ENCODE peak calls at places on chromosome 15, in five cellular contexts. One of them, this sample, is unnamed.

GRCh38 chr15:90818251-90819210 is 49.9 kb upstream of the FURIN start:
- DNase-seq in left ventricle myocardium inferior: peak
- DNase-seq in neural progenitor cell: peak
- DNase-seq in AG04449: no peak
- DNase-seq in HepG2: peak
- DNase-seq in this sample: no peak

GRCh38 chr15:30922469-30923311 is 19.0 kb downstream of the FAN1 start:
- DNase-seq in left ventricle myocardium inferior: no peak
- DNase-seq in neural progenitor cell: peak
- DNase-seq in AG04449: peak
- DNase-seq in HepG2: peak
- DNase-seq in this sample: no peak

GRCh38 chr15:38576837-38577236 is 12.2 kb upstream of the RASGRP1 start:
- DNase-seq in left ventricle myocardium inferior: no peak
- DNase-seq in neural progenitor cell: no peak
- DNase-seq in AG04449: no peak
- DNase-seq in HepG2: no peak
- DNase-seq in this sample: no peak

GRCh38 chr15:58165661-58166060 is 27.5 kb downstream of the AQP9 start:
- DNase-seq in left ventricle myocardium inferior: peak
- DNase-seq in neural progenitor cell: no peak
- DNase-seq in AG04449: no peak
- DNase-seq in HepG2: peak
- DNase-seq in this sample: no peak

GRCh38 chr15:42079401-42079908 is 14.9 kb downstream of the PLA2G4D start:
- DNase-seq in left ventricle myocardium inferior: no peak
- DNase-seq in neural progenitor cell: no peak
- DNase-seq in AG04449: no peak
- DNase-seq in HepG2: no peak
- DNase-seq in this sample: no peak

GRCh38 chr15:93974804-93975481 is 256.4 kb upstream of the MCTP2 start:
- DNase-seq in left ventricle myocardium inferior: no peak
- DNase-seq in neural progenitor cell: peak
- DNase-seq in AG04449: no peak
- DNase-seq in HepG2: peak
- DNase-seq in this sample: no peak

GRCh38 chr15:66931768-66932633 is 133.4 kb upstream of the SMAD3 start:
- DNase-seq in left ventricle myocardium inferior: no peak
- DNase-seq in neural progenitor cell: peak
- DNase-seq in AG04449: no peak
- DNase-seq in HepG2: peak
- DNase-seq in this sample: no peak

GRCh38 chr15:99857836-99858235 is 124.6 kb upstream of the LYSMD4 start:
- DNase-seq in left ventricle myocardium inferior: no peak
- DNase-seq in neural progenitor cell: peak
- DNase-seq in AG04449: no peak
- DNase-seq in HepG2: no peak
- DNase-seq in this sample: no peak

GRCh38 chr15:80840173-80841130 is 61.3 kb downstream of the CEMIP start:
- DNase-seq in left ventricle myocardium inferior: no peak
- DNase-seq in neural progenitor cell: no peak
- DNase-seq in AG04449: no peak
- DNase-seq in HepG2: peak
- DNase-seq in this sample: no peak

GRCh38 chr15:57902155-57902554 is 163.4 kb downstream of the ALDH1A2 start:
- DNase-seq in left ventricle myocardium inferior: no peak
- DNase-seq in neural progenitor cell: no peak
- DNase-seq in AG04449: no peak
- DNase-seq in HepG2: no peak
- DNase-seq in this sample: no peak

GRCh38 chr15:44096596-44096995 is 98.5 kb downstream of the FRMD5 start:
- DNase-seq in left ventricle myocardium inferior: no peak
- DNase-seq in neural progenitor cell: no peak
- DNase-seq in AG04449: no peak
- DNase-seq in HepG2: peak
- DNase-seq in this sample: no peak

GRCh38 chr15:91949361-91949760 is 95.9 kb downstream of the SLCO3A1 start:
- DNase-seq in left ventricle myocardium inferior: no peak
- DNase-seq in neural progenitor cell: no peak
- DNase-seq in AG04449: no peak
- DNase-seq in HepG2: no peak
- DNase-seq in this sample: no peak

GRCh38 chr15:55108858-55109518 is 87.8 kb downstream of the RSL24D1 start:
- DNase-seq in left ventricle myocardium inferior: peak
- DNase-seq in neural progenitor cell: peak
- DNase-seq in AG04449: no peak
- DNase-seq in HepG2: peak
- DNase-seq in this sample: no peak

GRCh38 chr15:73028030-73028429 is 24.2 kb upstream of the NEO1 start:
- DNase-seq in left ventricle myocardium inferior: no peak
- DNase-seq in neural progenitor cell: no peak
- DNase-seq in AG04449: no peak
- DNase-seq in HepG2: no peak
- DNase-seq in this sample: no peak

GRCh38 chr15:83067638-83067962 is 548 bp upstream of the BTBD1 start:
- DNase-seq in left ventricle myocardium inferior: no peak
- DNase-seq in neural progenitor cell: no peak
- DNase-seq in AG04449: no peak
- DNase-seq in HepG2: no peak
- DNase-seq in this sample: no peak

GRCh38 chr15:81097893-81098280 is 36.2 kb upstream of the CFAP161 start:
- DNase-seq in left ventricle myocardium inferior: no peak
- DNase-seq in neural progenitor cell: no peak
- DNase-seq in AG04449: no peak
- DNase-seq in HepG2: no peak
- DNase-seq in this sample: no peak

GRCh38 chr15:67652586-67652985 is 110.1 kb downstream of the MAP2K5 start:
- DNase-seq in left ventricle myocardium inferior: no peak
- DNase-seq in neural progenitor cell: no peak
- DNase-seq in AG04449: no peak
- DNase-seq in HepG2: no peak
- DNase-seq in this sample: no peak

GRCh38 chr15:68658641-68659358 is 80.0 kb downstream of the CORO2B start:
- DNase-seq in left ventricle myocardium inferior: no peak
- DNase-seq in neural progenitor cell: no peak
- DNase-seq in AG04449: no peak
- DNase-seq in HepG2: no peak
- DNase-seq in this sample: no peak

GRCh38 chr15:31125061-31125460 is 23.5 kb upstream of the TRPM1 start:
- DNase-seq in left ventricle myocardium inferior: no peak
- DNase-seq in neural progenitor cell: no peak
- DNase-seq in AG04449: no peak
- DNase-seq in HepG2: no peak
- DNase-seq in this sample: no peak

DNA sequence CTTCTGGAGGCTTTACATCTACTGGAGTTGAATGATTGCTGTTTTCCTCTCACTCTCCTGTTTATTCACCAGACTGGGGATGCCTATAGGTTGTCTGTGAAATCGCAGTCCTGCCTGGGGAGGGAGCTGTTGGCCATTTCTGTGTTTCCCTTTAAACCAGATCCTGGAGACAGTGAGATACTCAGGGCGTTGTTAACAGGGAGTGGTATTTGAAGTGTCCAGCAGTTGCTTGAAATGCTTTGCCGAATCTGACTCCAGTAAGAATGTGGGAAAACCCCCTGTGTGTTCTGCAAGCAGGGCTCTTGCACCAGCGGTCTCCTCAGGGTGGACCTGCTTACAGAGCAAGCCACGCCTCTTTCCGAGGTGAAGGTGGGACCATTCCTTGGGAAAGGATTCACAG is 4.3 kb upstream of the LRRK1 start:
- DNase-seq in left ventricle myocardium inferior: no peak
- DNase-seq in neural progenitor cell: peak
- DNase-seq in AG04449: no peak
- DNase-seq in HepG2: no peak
- DNase-seq in this sample: no peak
- TF ChIP-seq CTCF in left ventricle myocardium inferior: no peak
- TF ChIP-seq CTCF in neural progenitor cell: peak
- TF ChIP-seq CTCF in AG04449: peak
- TF ChIP-seq CTCF in HepG2: no peak
- TF ChIP-seq CTCF in this sample: peak

DNA sequence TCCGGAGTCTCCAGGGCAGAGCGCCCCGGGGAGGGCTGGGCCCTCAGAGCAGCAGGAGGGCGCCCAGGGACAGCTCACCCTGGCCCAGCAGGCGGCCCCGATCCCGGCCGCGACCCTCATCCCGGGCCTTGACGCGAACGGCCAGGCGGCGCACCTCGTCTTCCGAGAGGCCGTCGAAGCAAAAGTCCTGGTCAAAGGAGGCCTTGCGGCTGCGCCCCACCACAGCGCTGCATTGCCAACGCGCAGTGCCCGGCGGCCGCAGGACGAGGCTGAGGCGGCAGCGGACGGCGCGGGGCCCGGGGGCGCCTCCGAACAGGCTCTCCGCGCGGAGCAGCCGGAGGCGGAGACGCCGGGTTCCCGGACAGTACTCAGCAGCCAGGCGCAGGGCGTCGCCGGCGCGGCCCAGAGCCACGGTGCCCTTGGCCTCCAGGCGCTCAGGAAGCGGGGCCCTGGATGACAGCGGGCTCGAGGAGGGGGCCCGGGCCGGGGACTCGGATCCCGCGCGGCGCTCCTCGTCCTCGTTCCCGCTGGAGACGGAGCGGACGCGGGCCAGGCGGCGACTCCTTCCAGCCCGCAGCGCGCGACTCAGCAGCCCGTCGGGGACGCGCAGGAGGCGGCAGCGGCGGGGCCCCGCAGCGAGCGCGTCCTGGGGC is 1.1 kb downstream of the C2CD4B start:
- DNase-seq in left ventricle myocardium inferior: peak
- DNase-seq in neural progenitor cell: peak
- DNase-seq in AG04449: no peak
- DNase-seq in HepG2: no peak
- DNase-seq in this sample: no peak
- TF ChIP-seq CTCF in left ventricle myocardium inferior: peak
- TF ChIP-seq CTCF in neural progenitor cell: no peak
- TF ChIP-seq CTCF in AG04449: no peak
- TF ChIP-seq CTCF in HepG2: no peak
- TF ChIP-seq CTCF in this sample: no peak

DNA sequence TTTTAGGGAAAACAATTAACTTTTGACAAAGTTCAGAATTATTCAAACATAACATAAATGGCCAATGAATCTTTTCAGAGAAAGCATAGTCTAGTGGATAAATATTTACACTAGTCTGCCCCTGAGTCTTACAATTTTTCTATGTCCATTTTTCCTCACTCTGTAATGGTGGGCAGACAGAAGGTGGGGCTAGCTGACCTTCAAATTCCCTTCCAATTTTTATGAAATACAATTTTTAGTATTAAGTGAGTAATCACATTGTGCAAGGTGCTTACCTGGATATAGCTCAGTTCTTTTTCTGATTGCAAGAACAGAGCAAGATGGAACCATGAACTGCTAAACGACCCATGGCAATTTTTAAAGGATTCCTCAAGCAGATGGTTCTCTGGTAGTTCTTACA is 441.7 kb upstream of the NR2F2 start:
- DNase-seq in left ventricle myocardium inferior: no peak
- DNase-seq in neural progenitor cell: no peak
- DNase-seq in AG04449: no peak
- DNase-seq in HepG2: no peak
- DNase-seq in this sample: no peak
- TF ChIP-seq CTCF in left ventricle myocardium inferior: no peak
- TF ChIP-seq CTCF in neural progenitor cell: no peak
- TF ChIP-seq CTCF in AG04449: no peak
- TF ChIP-seq CTCF in HepG2: no peak
- TF ChIP-seq CTCF in this sample: no peak

DNA sequence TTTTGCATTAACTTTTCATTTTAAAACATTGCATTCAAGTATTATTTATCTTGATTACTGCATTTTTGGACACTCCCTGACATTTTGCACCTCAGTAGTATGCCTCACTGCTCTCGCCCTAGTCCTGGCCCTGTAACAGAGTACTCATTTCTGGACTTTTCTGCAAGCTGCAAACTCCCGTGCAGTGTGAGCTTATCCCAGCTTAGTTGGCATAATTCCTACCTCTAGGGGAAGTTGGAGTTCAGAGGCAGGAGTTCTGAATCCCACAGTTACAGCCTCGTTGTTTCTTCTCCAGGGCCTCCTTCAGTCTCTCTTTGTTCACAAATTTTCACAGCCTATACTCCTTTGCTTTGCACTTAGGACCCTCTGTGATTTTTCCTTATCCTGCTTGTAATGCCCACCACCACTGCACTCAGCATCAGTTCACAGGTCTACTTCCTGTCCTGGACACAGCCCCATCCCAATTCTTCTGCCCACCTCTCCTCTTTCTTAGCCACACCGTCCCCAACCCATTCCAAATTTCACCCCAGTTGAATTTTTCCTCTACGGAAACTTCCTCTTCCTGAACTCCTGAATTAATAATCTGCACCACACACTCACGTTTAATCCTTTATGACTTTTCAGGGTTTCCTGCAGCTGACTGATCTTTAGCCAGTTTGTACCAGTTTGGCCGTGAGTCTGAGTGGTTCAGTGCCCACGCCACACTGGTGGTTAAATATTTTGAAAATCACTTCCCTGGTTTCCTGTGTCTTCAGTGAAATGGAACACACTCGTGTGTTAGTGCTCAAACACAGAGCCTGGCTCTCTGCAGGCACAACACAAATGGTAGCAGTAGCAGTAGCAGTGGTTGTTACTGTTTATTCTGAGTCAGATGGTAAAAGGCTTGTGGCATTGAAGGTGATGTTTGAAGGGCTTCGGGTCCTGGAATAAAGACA is 6.3 kb upstream of the CTSH start:
- DNase-seq in left ventricle myocardium inferior: no peak
- DNase-seq in neural progenitor cell: no peak
- DNase-seq in AG04449: no peak
- DNase-seq in HepG2: peak
- DNase-seq in this sample: no peak
- TF ChIP-seq CTCF in left ventricle myocardium inferior: peak
- TF ChIP-seq CTCF in neural progenitor cell: no peak
- TF ChIP-seq CTCF in AG04449: peak
- TF ChIP-seq CTCF in HepG2: peak
- TF ChIP-seq CTCF in this sample: peak

This sample was measured in AG09319.